ENCODE peak calls at places on chromosome 1, in four cellular contexts. One of them, this sample, is unnamed.

GRCh38 chr1:41073971-41074370 is 52.4 kb upstream of the SLFNL1 start:
- DNase-seq in fibroblast of lung: peak; percentile 14
- DNase-seq in A673: no peak
- DNase-seq in stimulated activated CD4-positive, alpha-beta T cell treated with anti-CD3 and anti-CD28 coated beads, Interleukin-1b, Interleukin-23, amount 100 ng/mL, for 1 hour: no peak
- DNase-seq in this sample: no peak

GRCh38 chr1:162706003-162706402 is 73.7 kb downstream of the DDR2 start:
- DNase-seq in fibroblast of lung: no peak
- DNase-seq in A673: no peak
- DNase-seq in stimulated activated CD4-positive, alpha-beta T cell treated with anti-CD3 and anti-CD28 coated beads, Interleukin-1b, Interleukin-23, amount 100 ng/mL, for 1 hour: no peak
- DNase-seq in this sample: no peak

GRCh38 chr1:2968471-2968881 is 52.8 kb upstream of the ACTRT2 start:
- DNase-seq in fibroblast of lung: no peak
- DNase-seq in A673: no peak
- DNase-seq in stimulated activated CD4-positive, alpha-beta T cell treated with anti-CD3 and anti-CD28 coated beads, Interleukin-1b, Interleukin-23, amount 100 ng/mL, for 1 hour: no peak
- DNase-seq in this sample: peak; percentile 26

GRCh38 chr1:39761557-39762260 is 9.4 kb downstream of the OXCT2 start:
- DNase-seq in fibroblast of lung: no peak
- DNase-seq in A673: no peak
- DNase-seq in stimulated activated CD4-positive, alpha-beta T cell treated with anti-CD3 and anti-CD28 coated beads, Interleukin-1b, Interleukin-23, amount 100 ng/mL, for 1 hour: no peak
- DNase-seq in this sample: no peak

GRCh38 chr1:9278585-9279153 is 14.0 kb upstream of the SPSB1 start:
- DNase-seq in fibroblast of lung: no peak
- DNase-seq in A673: no peak
- DNase-seq in stimulated activated CD4-positive, alpha-beta T cell treated with anti-CD3 and anti-CD28 coated beads, Interleukin-1b, Interleukin-23, amount 100 ng/mL, for 1 hour: no peak
- DNase-seq in this sample: no peak

GRCh38 chr1:185541861-185542260 is 192.3 kb upstream of the HMCN1 start:
- DNase-seq in fibroblast of lung: no peak
- DNase-seq in A673: no peak
- DNase-seq in stimulated activated CD4-positive, alpha-beta T cell treated with anti-CD3 and anti-CD28 coated beads, Interleukin-1b, Interleukin-23, amount 100 ng/mL, for 1 hour: no peak
- DNase-seq in this sample: no peak

GRCh38 chr1:107682467-107682866 is 282.5 kb downstream of the VAV3 start:
- DNase-seq in fibroblast of lung: no peak
- DNase-seq in A673: no peak
- DNase-seq in stimulated activated CD4-positive, alpha-beta T cell treated with anti-CD3 and anti-CD28 coated beads, Interleukin-1b, Interleukin-23, amount 100 ng/mL, for 1 hour: no peak
- DNase-seq in this sample: no peak

GRCh38 chr1:16716691-16717173 is 23.6 kb upstream of the RNU1-4 start:
- DNase-seq in fibroblast of lung: no peak
- DNase-seq in A673: no peak
- DNase-seq in stimulated activated CD4-positive, alpha-beta T cell treated with anti-CD3 and anti-CD28 coated beads, Interleukin-1b, Interleukin-23, amount 100 ng/mL, for 1 hour: no peak
- DNase-seq in this sample: no peak

GRCh38 chr1:181818943-181819342 is 242.6 kb downstream of the ZNF648 start:
- DNase-seq in fibroblast of lung: no peak
- DNase-seq in A673: peak; percentile 7
- DNase-seq in stimulated activated CD4-positive, alpha-beta T cell treated with anti-CD3 and anti-CD28 coated beads, Interleukin-1b, Interleukin-23, amount 100 ng/mL, for 1 hour: no peak
- DNase-seq in this sample: no peak